ENCODE peak calls at places on chromosome 7, in six cellular contexts. One of them, this sample, is unnamed.

GRCh38 chr7:73774923-73775322 is 4.9 kb upstream of the CLDN3 start:
- DNase-seq in AG10803: peak
- DNase-seq in CD4-positive, alpha-beta T cell: no peak
- DNase-seq in brain microvascular endothelial cell: no peak
- DNase-seq in progenitor cell of endocrine pancreas: no peak
- DNase-seq in body of pancreas: no peak
- DNase-seq in this sample: peak

GRCh38 chr7:39754326-39755120 is 131.2 kb downstream of the RALA start:
- DNase-seq in CD4-positive, alpha-beta T cell: no peak
- DNase-seq in body of pancreas: no peak
- DNase-seq in AG10803: peak
- DNase-seq in brain microvascular endothelial cell: peak
- DNase-seq in progenitor cell of endocrine pancreas: no peak
- DNase-seq in this sample: peak

GRCh38 chr7:100680589-100681271 is 7.2 kb downstream of the GNB2 start:
- DNase-seq in CD4-positive, alpha-beta T cell: no peak
- DNase-seq in AG10803: no peak
- DNase-seq in progenitor cell of endocrine pancreas: no peak
- DNase-seq in brain microvascular endothelial cell: no peak
- DNase-seq in body of pancreas: peak
- DNase-seq in this sample: no peak

GRCh38 chr7:22110227-22110839 is 164.6 kb upstream of the CDCA7L start:
- DNase-seq in AG10803: peak
- DNase-seq in progenitor cell of endocrine pancreas: peak
- DNase-seq in brain microvascular endothelial cell: peak
- DNase-seq in body of pancreas: peak
- DNase-seq in CD4-positive, alpha-beta T cell: peak
- DNase-seq in this sample: peak

GRCh38 chr7:139559364-139560105 is 36.0 kb downstream of the CLEC2L start:
- DNase-seq in progenitor cell of endocrine pancreas: no peak
- DNase-seq in body of pancreas: no peak
- DNase-seq in brain microvascular endothelial cell: no peak
- DNase-seq in CD4-positive, alpha-beta T cell: no peak
- DNase-seq in AG10803: no peak
- DNase-seq in this sample: no peak

GRCh38 chr7:98831641-98832221 is 38.1 kb downstream of the TMEM130 start:
- DNase-seq in body of pancreas: no peak
- DNase-seq in brain microvascular endothelial cell: peak
- DNase-seq in progenitor cell of endocrine pancreas: no peak
- DNase-seq in AG10803: no peak
- DNase-seq in CD4-positive, alpha-beta T cell: peak
- DNase-seq in this sample: peak

GRCh38 chr7:16942929-16943509 is 61.2 kb upstream of the AGR3 start:
- DNase-seq in CD4-positive, alpha-beta T cell: no peak
- DNase-seq in body of pancreas: no peak
- DNase-seq in brain microvascular endothelial cell: no peak
- DNase-seq in AG10803: no peak
- DNase-seq in progenitor cell of endocrine pancreas: no peak
- DNase-seq in this sample: no peak

GRCh38 chr7:82291931-82292330 is 151.6 kb downstream of the CACNA2D1 start:
- DNase-seq in AG10803: no peak
- DNase-seq in body of pancreas: no peak
- DNase-seq in CD4-positive, alpha-beta T cell: no peak
- DNase-seq in brain microvascular endothelial cell: no peak
- DNase-seq in progenitor cell of endocrine pancreas: no peak
- DNase-seq in this sample: no peak

GRCh38 chr7:33243319-33243881 is 114.0 kb downstream of the BBS9 start:
- DNase-seq in brain microvascular endothelial cell: peak
- DNase-seq in AG10803: peak
- DNase-seq in progenitor cell of endocrine pancreas: no peak
- DNase-seq in CD4-positive, alpha-beta T cell: no peak
- DNase-seq in body of pancreas: no peak
- DNase-seq in this sample: peak

GRCh38 chr7:108415821-108416536 is 40.3 kb downstream of the NRCAM start:
- DNase-seq in body of pancreas: peak
- DNase-seq in progenitor cell of endocrine pancreas: no peak
- DNase-seq in brain microvascular endothelial cell: peak
- DNase-seq in CD4-positive, alpha-beta T cell: no peak
- DNase-seq in AG10803: peak
- DNase-seq in this sample: peak

GRCh38 chr7:149869291-149869650 is 4.5 kb upstream of the ATP6V0E2 start:
- DNase-seq in brain microvascular endothelial cell: no peak
- DNase-seq in AG10803: no peak
- DNase-seq in CD4-positive, alpha-beta T cell: no peak
- DNase-seq in progenitor cell of endocrine pancreas: no peak
- DNase-seq in body of pancreas: no peak
- DNase-seq in this sample: no peak

GRCh38 chr7:132113536-132114409 is 462.5 kb downstream of the PLXNA4 start:
- DNase-seq in CD4-positive, alpha-beta T cell: no peak
- DNase-seq in brain microvascular endothelial cell: no peak
- DNase-seq in body of pancreas: no peak
- DNase-seq in progenitor cell of endocrine pancreas: no peak
- DNase-seq in AG10803: no peak
- DNase-seq in this sample: no peak

GRCh38 chr7:16590424-16590823 is 55.1 kb downstream of the ANKMY2 start:
- DNase-seq in CD4-positive, alpha-beta T cell: no peak
- DNase-seq in progenitor cell of endocrine pancreas: no peak
- DNase-seq in brain microvascular endothelial cell: no peak
- DNase-seq in AG10803: no peak
- DNase-seq in body of pancreas: no peak
- DNase-seq in this sample: no peak

GRCh38 chr7:34277016-34277800 is 371.9 kb downstream of the BMPER start:
- DNase-seq in brain microvascular endothelial cell: peak
- DNase-seq in body of pancreas: no peak
- DNase-seq in CD4-positive, alpha-beta T cell: no peak
- DNase-seq in AG10803: peak
- DNase-seq in progenitor cell of endocrine pancreas: no peak
- DNase-seq in this sample: peak

GRCh38 chr7:50863053-50863452 is 80.4 kb upstream of the GRB10 start:
- DNase-seq in body of pancreas: no peak
- DNase-seq in AG10803: no peak
- DNase-seq in CD4-positive, alpha-beta T cell: no peak
- DNase-seq in brain microvascular endothelial cell: no peak
- DNase-seq in progenitor cell of endocrine pancreas: no peak
- DNase-seq in this sample: no peak

GRCh38 chr7:129376076-129376777 is 58.0 kb upstream of the STRIP2 start:
- DNase-seq in AG10803: peak
- DNase-seq in progenitor cell of endocrine pancreas: no peak
- DNase-seq in CD4-positive, alpha-beta T cell: no peak
- DNase-seq in brain microvascular endothelial cell: peak
- DNase-seq in body of pancreas: peak
- DNase-seq in this sample: peak

GRCh38 chr7:90033850-90034249 is 120.4 kb upstream of the STEAP1 start:
- DNase-seq in progenitor cell of endocrine pancreas: no peak
- DNase-seq in CD4-positive, alpha-beta T cell: no peak
- DNase-seq in AG10803: no peak
- DNase-seq in brain microvascular endothelial cell: no peak
- DNase-seq in body of pancreas: no peak
- DNase-seq in this sample: no peak

GRCh38 chr7:39451901-39452300 is 114.3 kb upstream of the YAE1 start:
- DNase-seq in brain microvascular endothelial cell: no peak
- DNase-seq in progenitor cell of endocrine pancreas: no peak
- DNase-seq in body of pancreas: no peak
- DNase-seq in AG10803: no peak
- DNase-seq in CD4-positive, alpha-beta T cell: no peak
- DNase-seq in this sample: no peak

DNA sequence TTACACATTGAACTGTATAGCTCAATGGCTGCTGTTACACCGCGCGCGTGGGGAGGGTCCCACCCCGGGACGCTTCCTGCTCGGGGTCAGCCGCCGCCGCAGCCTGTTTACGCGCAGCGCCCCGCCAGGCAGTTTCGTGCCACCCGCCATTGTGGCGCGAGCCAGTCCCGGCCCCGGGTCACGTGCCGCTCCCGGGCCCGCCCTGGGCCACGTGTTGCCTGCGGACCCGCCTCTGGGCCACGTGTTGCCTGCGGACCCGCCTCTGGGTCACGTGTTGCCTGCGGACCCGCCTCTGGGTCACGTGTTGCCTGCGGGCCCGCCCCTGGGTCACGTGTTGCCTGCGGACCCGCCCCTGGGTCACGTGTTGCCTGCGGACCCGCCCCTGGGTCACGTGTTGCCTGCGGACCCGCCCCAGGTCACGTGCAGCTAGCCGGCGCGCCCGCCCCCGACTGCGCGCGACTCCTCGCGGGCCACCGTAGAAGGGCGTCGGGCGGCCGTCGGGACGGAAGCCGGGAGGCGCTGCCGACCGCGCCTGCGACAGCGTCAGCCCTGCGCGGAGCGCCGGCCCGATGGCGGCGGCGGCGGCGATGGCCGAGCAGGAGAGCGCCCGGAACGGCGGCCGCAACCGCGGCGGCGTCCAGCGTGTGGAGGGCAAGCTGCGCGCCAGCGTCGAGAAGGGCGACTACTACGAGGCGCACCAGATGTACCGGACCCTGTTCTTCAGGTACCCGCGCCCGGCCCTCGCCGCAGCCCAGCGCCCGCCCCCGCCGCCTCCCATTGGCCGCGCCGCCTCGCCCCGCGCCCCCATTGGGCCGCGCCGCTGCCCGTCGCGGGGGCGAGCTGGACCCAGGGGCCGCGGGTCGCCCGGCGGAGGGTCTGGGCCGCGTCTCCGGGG is at the start of gene GET4:
- DNase-seq in progenitor cell of endocrine pancreas: peak
- DNase-seq in body of pancreas: peak
- DNase-seq in AG10803: peak
- DNase-seq in brain microvascular endothelial cell: peak
- DNase-seq in CD4-positive, alpha-beta T cell: peak
- DNase-seq in this sample: peak
- TF ChIP-seq CTCF in progenitor cell of endocrine pancreas: peak
- TF ChIP-seq CTCF in body of pancreas: no peak
- TF ChIP-seq CTCF in AG10803: no peak
- TF ChIP-seq CTCF in brain microvascular endothelial cell: peak
- TF ChIP-seq CTCF in CD4-positive, alpha-beta T cell: no peak
- TF ChIP-seq CTCF in this sample: peak

GRCh38 chr7:130865408-130866236 is 131.6 kb upstream of the KLF14 start:
- DNase-seq in AG10803: no peak
- DNase-seq in body of pancreas: no peak
- DNase-seq in progenitor cell of endocrine pancreas: no peak
- DNase-seq in brain microvascular endothelial cell: no peak
- DNase-seq in CD4-positive, alpha-beta T cell: no peak
- DNase-seq in this sample: no peak
- TF ChIP-seq CTCF in AG10803: peak
- TF ChIP-seq CTCF in body of pancreas: no peak
- TF ChIP-seq CTCF in progenitor cell of endocrine pancreas: no peak
- TF ChIP-seq CTCF in brain microvascular endothelial cell: peak
- TF ChIP-seq CTCF in CD4-positive, alpha-beta T cell: no peak
- TF ChIP-seq CTCF in this sample: peak

GRCh38 chr7:12212051-12212485 is 974 bp downstream of the TMEM106B start:
- DNase-seq in CD4-positive, alpha-beta T cell: no peak
- DNase-seq in progenitor cell of endocrine pancreas: no peak
- DNase-seq in body of pancreas: peak
- DNase-seq in brain microvascular endothelial cell: no peak
- DNase-seq in AG10803: no peak
- DNase-seq in this sample: no peak

GRCh38 chr7:12210179-12211053 is 678 bp upstream of the TMEM106B start:
- DNase-seq in progenitor cell of endocrine pancreas: peak
- DNase-seq in body of pancreas: peak
- DNase-seq in AG10803: no peak
- DNase-seq in CD4-positive, alpha-beta T cell: no peak
- DNase-seq in brain microvascular endothelial cell: no peak
- DNase-seq in this sample: no peak

GRCh38 chr7:12217311-12217710 is 6.2 kb downstream of the TMEM106B start:
- DNase-seq in AG10803: no peak
- DNase-seq in progenitor cell of endocrine pancreas: no peak
- DNase-seq in CD4-positive, alpha-beta T cell: no peak
- DNase-seq in body of pancreas: no peak
- DNase-seq in brain microvascular endothelial cell: no peak
- DNase-seq in this sample: no peak

GRCh38 chr7:12207046-12207445 is 4.0 kb upstream of the TMEM106B start:
- DNase-seq in progenitor cell of endocrine pancreas: no peak
- DNase-seq in CD4-positive, alpha-beta T cell: no peak
- DNase-seq in AG10803: no peak
- DNase-seq in brain microvascular endothelial cell: no peak
- DNase-seq in body of pancreas: peak
- DNase-seq in this sample: no peak

GRCh38 chr7:12211054-12212050 is at the start of gene TMEM106B:
- DNase-seq in CD4-positive, alpha-beta T cell: peak
- DNase-seq in AG10803: peak
- DNase-seq in brain microvascular endothelial cell: peak
- DNase-seq in progenitor cell of endocrine pancreas: peak
- DNase-seq in body of pancreas: peak
- DNase-seq in this sample: peak
- TF ChIP-seq CTCF in CD4-positive, alpha-beta T cell: peak
- TF ChIP-seq CTCF in AG10803: peak
- TF ChIP-seq CTCF in brain microvascular endothelial cell: peak
- TF ChIP-seq CTCF in progenitor cell of endocrine pancreas: peak
- TF ChIP-seq CTCF in body of pancreas: no peak
- TF ChIP-seq CTCF in this sample: peak

GRCh38 chr7:134018321-134018720 is 108.8 kb upstream of the LRGUK start:
- DNase-seq in CD4-positive, alpha-beta T cell: no peak
- DNase-seq in progenitor cell of endocrine pancreas: no peak
- DNase-seq in brain microvascular endothelial cell: no peak
- DNase-seq in body of pancreas: no peak
- DNase-seq in AG10803: no peak
- DNase-seq in this sample: no peak

GRCh38 chr7:134019251-134019650 is 107.9 kb upstream of the LRGUK start:
- DNase-seq in progenitor cell of endocrine pancreas: no peak
- DNase-seq in CD4-positive, alpha-beta T cell: no peak
- DNase-seq in body of pancreas: no peak
- DNase-seq in AG10803: no peak
- DNase-seq in brain microvascular endothelial cell: no peak
- DNase-seq in this sample: no peak

GRCh38 chr7:134016942-134017303 is 110.2 kb upstream of the LRGUK start:
- DNase-seq in body of pancreas: no peak
- DNase-seq in brain microvascular endothelial cell: no peak
- DNase-seq in AG10803: no peak
- DNase-seq in progenitor cell of endocrine pancreas: no peak
- DNase-seq in CD4-positive, alpha-beta T cell: no peak
- DNase-seq in this sample: no peak

GRCh38 chr7:134014935-134015334 is 112.2 kb upstream of the LRGUK start:
- DNase-seq in AG10803: peak
- DNase-seq in brain microvascular endothelial cell: no peak
- DNase-seq in CD4-positive, alpha-beta T cell: no peak
- DNase-seq in progenitor cell of endocrine pancreas: no peak
- DNase-seq in body of pancreas: no peak
- DNase-seq in this sample: no peak

GRCh38 chr7:134016223-134016941 is 110.8 kb upstream of the LRGUK start:
- DNase-seq in progenitor cell of endocrine pancreas: peak
- DNase-seq in brain microvascular endothelial cell: peak
- DNase-seq in body of pancreas: peak
- DNase-seq in CD4-positive, alpha-beta T cell: no peak
- DNase-seq in AG10803: peak
- DNase-seq in this sample: no peak
- TF ChIP-seq CTCF in progenitor cell of endocrine pancreas: peak
- TF ChIP-seq CTCF in brain microvascular endothelial cell: peak
- TF ChIP-seq CTCF in body of pancreas: peak
- TF ChIP-seq CTCF in CD4-positive, alpha-beta T cell: no peak
- TF ChIP-seq CTCF in AG10803: peak
- TF ChIP-seq CTCF in this sample: peak

DNA sequence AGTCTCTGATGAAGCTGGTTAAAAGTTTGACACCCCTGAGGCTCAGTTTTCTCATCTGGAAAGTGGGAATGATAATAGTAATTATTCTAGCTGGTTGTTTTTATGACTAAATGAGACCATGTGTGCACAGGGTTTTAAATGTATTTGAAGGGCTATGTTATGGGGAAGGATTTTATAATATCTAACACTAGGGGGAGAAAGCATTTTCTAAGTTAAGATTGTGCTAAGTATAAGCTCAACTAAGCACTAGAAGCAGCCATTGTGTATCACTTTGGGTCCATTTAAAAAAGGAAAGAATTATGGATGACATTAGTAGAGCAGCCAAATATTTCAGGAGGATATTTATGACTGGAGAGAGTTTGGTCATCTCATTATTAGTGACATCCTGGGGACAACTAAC is 49.5 kb upstream of the CREB5 start:
- DNase-seq in AG10803: no peak
- DNase-seq in body of pancreas: no peak
- DNase-seq in CD4-positive, alpha-beta T cell: no peak
- DNase-seq in progenitor cell of endocrine pancreas: no peak
- DNase-seq in brain microvascular endothelial cell: no peak
- DNase-seq in this sample: no peak
- TF ChIP-seq CTCF in AG10803: peak
- TF ChIP-seq CTCF in body of pancreas: no peak
- TF ChIP-seq CTCF in CD4-positive, alpha-beta T cell: no peak
- TF ChIP-seq CTCF in progenitor cell of endocrine pancreas: peak
- TF ChIP-seq CTCF in brain microvascular endothelial cell: peak
- TF ChIP-seq CTCF in this sample: peak

This sample was measured in HFFc6.